ENCODE peak calls at places on chromosomes 5 and 9, in ten cellular contexts. One of them, this sample, is unnamed.

GRCh38 chr9:78273761-78274160 is 23.2 kb upstream of the PSAT1 start:
- DNase-seq in NAMALWA: no peak
- DNase-seq in AG08396: no peak
- DNase-seq in activated CD4-positive, alpha-beta T cell treated with anti-CD3 and anti-CD28 coated beads for 24 hours: no peak
- DNase-seq in neural crest cell: no peak
- DNase-seq in COR-L47: no peak
- DNase-seq in K562: no peak
- DNase-seq in stimulated activated naive CD8-positive, alpha-beta T cell treated with anti-CD3 and anti-CD28 coated beads, Interleukin-15, amount 100 ng/mL, for 72 hours: no peak
- DNase-seq in nucleus accumbens: no peak
- DNase-seq in non-pigmented ciliary epithelial cell: no peak
- DNase-seq in this sample: no peak

GRCh38 chr5:120874463-120874862 is 410.4 kb downstream of the PRR16 start:
- DNase-seq in activated CD4-positive, alpha-beta T cell treated with anti-CD3 and anti-CD28 coated beads for 24 hours: no peak
- DNase-seq in non-pigmented ciliary epithelial cell: no peak
- DNase-seq in AG08396: no peak
- DNase-seq in NAMALWA: no peak
- DNase-seq in stimulated activated naive CD8-positive, alpha-beta T cell treated with anti-CD3 and anti-CD28 coated beads, Interleukin-15, amount 100 ng/mL, for 72 hours: no peak
- DNase-seq in neural crest cell: no peak
- DNase-seq in nucleus accumbens: no peak
- DNase-seq in K562: no peak
- DNase-seq in COR-L47: no peak
- DNase-seq in this sample: no peak

GRCh38 chr9:26949604-26950003 is 2.6 kb upstream of the PLAA start:
- DNase-seq in non-pigmented ciliary epithelial cell: no peak
- DNase-seq in K562: no peak
- DNase-seq in neural crest cell: no peak
- DNase-seq in nucleus accumbens: no peak
- DNase-seq in stimulated activated naive CD8-positive, alpha-beta T cell treated with anti-CD3 and anti-CD28 coated beads, Interleukin-15, amount 100 ng/mL, for 72 hours: no peak
- DNase-seq in NAMALWA: no peak
- DNase-seq in AG08396: no peak
- DNase-seq in activated CD4-positive, alpha-beta T cell treated with anti-CD3 and anti-CD28 coated beads for 24 hours: no peak
- DNase-seq in COR-L47: no peak
- DNase-seq in this sample: no peak

GRCh38 chr5:87300744-87301143 is 33.1 kb downstream of the RASA1 start:
- DNase-seq in non-pigmented ciliary epithelial cell: peak; percentile 85
- DNase-seq in activated CD4-positive, alpha-beta T cell treated with anti-CD3 and anti-CD28 coated beads for 24 hours: peak; percentile 13
- DNase-seq in stimulated activated naive CD8-positive, alpha-beta T cell treated with anti-CD3 and anti-CD28 coated beads, Interleukin-15, amount 100 ng/mL, for 72 hours: peak; percentile 24
- DNase-seq in AG08396: peak; percentile 70
- DNase-seq in K562: no peak
- DNase-seq in NAMALWA: no peak
- DNase-seq in COR-L47: no peak
- DNase-seq in nucleus accumbens: no peak
- DNase-seq in neural crest cell: no peak
- DNase-seq in this sample: no peak

GRCh38 chr9:16100596-16101091 is 547.8 kb downstream of the CCDC171 start:
- DNase-seq in stimulated activated naive CD8-positive, alpha-beta T cell treated with anti-CD3 and anti-CD28 coated beads, Interleukin-15, amount 100 ng/mL, for 72 hours: no peak
- DNase-seq in non-pigmented ciliary epithelial cell: no peak
- DNase-seq in nucleus accumbens: peak; percentile 10
- DNase-seq in NAMALWA: no peak
- DNase-seq in K562: no peak
- DNase-seq in AG08396: peak; percentile 69
- DNase-seq in COR-L47: no peak
- DNase-seq in neural crest cell: peak; percentile 45
- DNase-seq in activated CD4-positive, alpha-beta T cell treated with anti-CD3 and anti-CD28 coated beads for 24 hours: no peak
- DNase-seq in this sample: no peak

GRCh38 chr9:134995792-134996120 is 78.0 kb upstream of the FCN1 start:
- DNase-seq in stimulated activated naive CD8-positive, alpha-beta T cell treated with anti-CD3 and anti-CD28 coated beads, Interleukin-15, amount 100 ng/mL, for 72 hours: no peak
- DNase-seq in nucleus accumbens: no peak
- DNase-seq in activated CD4-positive, alpha-beta T cell treated with anti-CD3 and anti-CD28 coated beads for 24 hours: no peak
- DNase-seq in AG08396: no peak
- DNase-seq in non-pigmented ciliary epithelial cell: no peak
- DNase-seq in neural crest cell: no peak
- DNase-seq in K562: no peak
- DNase-seq in COR-L47: no peak
- DNase-seq in NAMALWA: no peak
- DNase-seq in this sample: no peak

GRCh38 chr5:134540747-134541733 is 15.6 kb downstream of the JADE2 start:
- DNase-seq in AG08396: no peak
- DNase-seq in K562: no peak
- DNase-seq in non-pigmented ciliary epithelial cell: no peak
- DNase-seq in NAMALWA: no peak
- DNase-seq in neural crest cell: no peak
- DNase-seq in COR-L47: no peak
- DNase-seq in stimulated activated naive CD8-positive, alpha-beta T cell treated with anti-CD3 and anti-CD28 coated beads, Interleukin-15, amount 100 ng/mL, for 72 hours: no peak
- DNase-seq in activated CD4-positive, alpha-beta T cell treated with anti-CD3 and anti-CD28 coated beads for 24 hours: no peak
- DNase-seq in nucleus accumbens: no peak
- DNase-seq in this sample: no peak

GRCh38 chr5:149017669-149018068 is 45.2 kb downstream of the SH3TC2 start:
- DNase-seq in stimulated activated naive CD8-positive, alpha-beta T cell treated with anti-CD3 and anti-CD28 coated beads, Interleukin-15, amount 100 ng/mL, for 72 hours: no peak
- DNase-seq in K562: no peak
- DNase-seq in AG08396: no peak
- DNase-seq in activated CD4-positive, alpha-beta T cell treated with anti-CD3 and anti-CD28 coated beads for 24 hours: no peak
- DNase-seq in NAMALWA: no peak
- DNase-seq in non-pigmented ciliary epithelial cell: no peak
- DNase-seq in neural crest cell: no peak
- DNase-seq in nucleus accumbens: no peak
- DNase-seq in COR-L47: no peak
- DNase-seq in this sample: no peak

GRCh38 chr5:97874491-97874890 is 691.4 kb upstream of the RIOK2 start:
- DNase-seq in nucleus accumbens: no peak
- DNase-seq in stimulated activated naive CD8-positive, alpha-beta T cell treated with anti-CD3 and anti-CD28 coated beads, Interleukin-15, amount 100 ng/mL, for 72 hours: no peak
- DNase-seq in COR-L47: no peak
- DNase-seq in NAMALWA: no peak
- DNase-seq in activated CD4-positive, alpha-beta T cell treated with anti-CD3 and anti-CD28 coated beads for 24 hours: no peak
- DNase-seq in non-pigmented ciliary epithelial cell: no peak
- DNase-seq in K562: no peak
- DNase-seq in AG08396: no peak
- DNase-seq in neural crest cell: no peak
- DNase-seq in this sample: no peak

GRCh38 chr9:37820142-37820541 is 19.5 kb downstream of the DCAF10 start:
- DNase-seq in NAMALWA: no peak
- DNase-seq in neural crest cell: no peak
- DNase-seq in COR-L47: no peak
- DNase-seq in K562: no peak
- DNase-seq in activated CD4-positive, alpha-beta T cell treated with anti-CD3 and anti-CD28 coated beads for 24 hours: no peak
- DNase-seq in nucleus accumbens: no peak
- DNase-seq in AG08396: no peak
- DNase-seq in non-pigmented ciliary epithelial cell: no peak
- DNase-seq in stimulated activated naive CD8-positive, alpha-beta T cell treated with anti-CD3 and anti-CD28 coated beads, Interleukin-15, amount 100 ng/mL, for 72 hours: no peak
- DNase-seq in this sample: no peak

GRCh38 chr9:73515216-73515615 is 363.6 kb downstream of the ANXA1 start:
- DNase-seq in COR-L47: no peak
- DNase-seq in NAMALWA: no peak
- DNase-seq in AG08396: no peak
- DNase-seq in stimulated activated naive CD8-positive, alpha-beta T cell treated with anti-CD3 and anti-CD28 coated beads, Interleukin-15, amount 100 ng/mL, for 72 hours: no peak
- DNase-seq in K562: no peak
- DNase-seq in activated CD4-positive, alpha-beta T cell treated with anti-CD3 and anti-CD28 coated beads for 24 hours: no peak
- DNase-seq in non-pigmented ciliary epithelial cell: no peak
- DNase-seq in neural crest cell: no peak
- DNase-seq in nucleus accumbens: no peak
- DNase-seq in this sample: no peak

GRCh38 chr9:74952281-74953151 is at the start of gene C9orf40:
- DNase-seq in K562: peak; percentile 81
- DNase-seq in COR-L47: peak; percentile 88
- DNase-seq in AG08396: peak; percentile 92
- DNase-seq in nucleus accumbens: peak; percentile 75
- DNase-seq in activated CD4-positive, alpha-beta T cell treated with anti-CD3 and anti-CD28 coated beads for 24 hours: peak; percentile 86
- DNase-seq in non-pigmented ciliary epithelial cell: no peak
- DNase-seq in NAMALWA: peak; percentile 92
- DNase-seq in stimulated activated naive CD8-positive, alpha-beta T cell treated with anti-CD3 and anti-CD28 coated beads, Interleukin-15, amount 100 ng/mL, for 72 hours: peak; percentile 89
- DNase-seq in neural crest cell: peak; percentile 89
- DNase-seq in this sample: peak; percentile 60

GRCh38 chr9:107684224-107684623 is 194.7 kb upstream of the KLF4 start:
- DNase-seq in activated CD4-positive, alpha-beta T cell treated with anti-CD3 and anti-CD28 coated beads for 24 hours: no peak
- DNase-seq in non-pigmented ciliary epithelial cell: no peak
- DNase-seq in AG08396: no peak
- DNase-seq in neural crest cell: no peak
- DNase-seq in NAMALWA: no peak
- DNase-seq in stimulated activated naive CD8-positive, alpha-beta T cell treated with anti-CD3 and anti-CD28 coated beads, Interleukin-15, amount 100 ng/mL, for 72 hours: no peak
- DNase-seq in nucleus accumbens: no peak
- DNase-seq in COR-L47: no peak
- DNase-seq in K562: no peak
- DNase-seq in this sample: no peak

GRCh38 chr9:79579624-79580023 is 7.9 kb downstream of the TLE4 start:
- DNase-seq in neural crest cell: no peak
- DNase-seq in activated CD4-positive, alpha-beta T cell treated with anti-CD3 and anti-CD28 coated beads for 24 hours: no peak
- DNase-seq in K562: no peak
- DNase-seq in stimulated activated naive CD8-positive, alpha-beta T cell treated with anti-CD3 and anti-CD28 coated beads, Interleukin-15, amount 100 ng/mL, for 72 hours: no peak
- DNase-seq in non-pigmented ciliary epithelial cell: no peak
- DNase-seq in COR-L47: no peak
- DNase-seq in AG08396: no peak
- DNase-seq in nucleus accumbens: no peak
- DNase-seq in NAMALWA: no peak
- DNase-seq in this sample: no peak

GRCh38 chr5:149141224-149141956 is at the start of gene ABLIM3:
- DNase-seq in non-pigmented ciliary epithelial cell: no peak
- DNase-seq in K562: peak; percentile 92
- DNase-seq in COR-L47: peak; percentile 20
- DNase-seq in neural crest cell: peak; percentile 79
- DNase-seq in activated CD4-positive, alpha-beta T cell treated with anti-CD3 and anti-CD28 coated beads for 24 hours: peak; percentile 59
- DNase-seq in NAMALWA: peak; percentile 54
- DNase-seq in nucleus accumbens: peak; percentile 54
- DNase-seq in stimulated activated naive CD8-positive, alpha-beta T cell treated with anti-CD3 and anti-CD28 coated beads, Interleukin-15, amount 100 ng/mL, for 72 hours: peak; percentile 81
- DNase-seq in AG08396: peak; percentile 89
- DNase-seq in this sample: no peak

GRCh38 chr9:7780261-7780988 is 19.2 kb downstream of the DMAC1 start:
- DNase-seq in non-pigmented ciliary epithelial cell: peak; percentile 68
- DNase-seq in K562: no peak
- DNase-seq in AG08396: peak; percentile 9
- DNase-seq in COR-L47: no peak
- DNase-seq in neural crest cell: no peak
- DNase-seq in activated CD4-positive, alpha-beta T cell treated with anti-CD3 and anti-CD28 coated beads for 24 hours: no peak
- DNase-seq in stimulated activated naive CD8-positive, alpha-beta T cell treated with anti-CD3 and anti-CD28 coated beads, Interleukin-15, amount 100 ng/mL, for 72 hours: no peak
- DNase-seq in nucleus accumbens: no peak
- DNase-seq in NAMALWA: no peak
- DNase-seq in this sample: no peak

GRCh38 chr5:150588495-150588890 is 52.0 kb upstream of the SYNPO start:
- DNase-seq in AG08396: no peak
- DNase-seq in NAMALWA: no peak
- DNase-seq in COR-L47: no peak
- DNase-seq in activated CD4-positive, alpha-beta T cell treated with anti-CD3 and anti-CD28 coated beads for 24 hours: no peak
- DNase-seq in nucleus accumbens: no peak
- DNase-seq in non-pigmented ciliary epithelial cell: no peak
- DNase-seq in K562: no peak
- DNase-seq in neural crest cell: no peak
- DNase-seq in stimulated activated naive CD8-positive, alpha-beta T cell treated with anti-CD3 and anti-CD28 coated beads, Interleukin-15, amount 100 ng/mL, for 72 hours: no peak
- DNase-seq in this sample: no peak

GRCh38 chr5:177100714-177101121 is 14.0 kb downstream of the FGFR4 start:
- DNase-seq in activated CD4-positive, alpha-beta T cell treated with anti-CD3 and anti-CD28 coated beads for 24 hours: no peak
- DNase-seq in neural crest cell: no peak
- DNase-seq in stimulated activated naive CD8-positive, alpha-beta T cell treated with anti-CD3 and anti-CD28 coated beads, Interleukin-15, amount 100 ng/mL, for 72 hours: no peak
- DNase-seq in AG08396: peak; percentile 80
- DNase-seq in nucleus accumbens: no peak
- DNase-seq in NAMALWA: no peak
- DNase-seq in K562: no peak
- DNase-seq in COR-L47: no peak
- DNase-seq in non-pigmented ciliary epithelial cell: no peak
- DNase-seq in this sample: no peak

GRCh38 chr5:139263431-139263975 is 30.0 kb upstream of the MATR3 start:
- DNase-seq in K562: peak; percentile 32
- DNase-seq in NAMALWA: no peak
- DNase-seq in neural crest cell: no peak
- DNase-seq in AG08396: no peak
- DNase-seq in non-pigmented ciliary epithelial cell: no peak
- DNase-seq in stimulated activated naive CD8-positive, alpha-beta T cell treated with anti-CD3 and anti-CD28 coated beads, Interleukin-15, amount 100 ng/mL, for 72 hours: no peak
- DNase-seq in activated CD4-positive, alpha-beta T cell treated with anti-CD3 and anti-CD28 coated beads for 24 hours: no peak
- DNase-seq in COR-L47: no peak
- DNase-seq in nucleus accumbens: no peak
- DNase-seq in this sample: no peak

GRCh38 chr9:10438955-10439354 is 173.8 kb downstream of the PTPRD start:
- DNase-seq in activated CD4-positive, alpha-beta T cell treated with anti-CD3 and anti-CD28 coated beads for 24 hours: no peak
- DNase-seq in neural crest cell: no peak
- DNase-seq in K562: no peak
- DNase-seq in nucleus accumbens: no peak
- DNase-seq in AG08396: no peak
- DNase-seq in stimulated activated naive CD8-positive, alpha-beta T cell treated with anti-CD3 and anti-CD28 coated beads, Interleukin-15, amount 100 ng/mL, for 72 hours: no peak
- DNase-seq in non-pigmented ciliary epithelial cell: no peak
- DNase-seq in COR-L47: no peak
- DNase-seq in NAMALWA: no peak
- DNase-seq in this sample: no peak

GRCh38 chr9:90309809-90310522 is 332.7 kb downstream of the DIRAS2 start:
- DNase-seq in AG08396: no peak
- DNase-seq in activated CD4-positive, alpha-beta T cell treated with anti-CD3 and anti-CD28 coated beads for 24 hours: no peak
- DNase-seq in COR-L47: no peak
- DNase-seq in neural crest cell: no peak
- DNase-seq in non-pigmented ciliary epithelial cell: no peak
- DNase-seq in NAMALWA: no peak
- DNase-seq in nucleus accumbens: no peak
- DNase-seq in stimulated activated naive CD8-positive, alpha-beta T cell treated with anti-CD3 and anti-CD28 coated beads, Interleukin-15, amount 100 ng/mL, for 72 hours: no peak
- DNase-seq in K562: no peak
- DNase-seq in this sample: no peak

GRCh38 chr5:161299053-161299452 is 247.5 kb downstream of the GABRB2 start:
- DNase-seq in activated CD4-positive, alpha-beta T cell treated with anti-CD3 and anti-CD28 coated beads for 24 hours: no peak
- DNase-seq in nucleus accumbens: no peak
- DNase-seq in COR-L47: no peak
- DNase-seq in AG08396: no peak
- DNase-seq in stimulated activated naive CD8-positive, alpha-beta T cell treated with anti-CD3 and anti-CD28 coated beads, Interleukin-15, amount 100 ng/mL, for 72 hours: no peak
- DNase-seq in non-pigmented ciliary epithelial cell: no peak
- DNase-seq in NAMALWA: peak; percentile 14
- DNase-seq in neural crest cell: no peak
- DNase-seq in K562: no peak
- DNase-seq in this sample: no peak

GRCh38 chr9:9729082-9729481 is 883.7 kb downstream of the PTPRD start:
- DNase-seq in neural crest cell: no peak
- DNase-seq in stimulated activated naive CD8-positive, alpha-beta T cell treated with anti-CD3 and anti-CD28 coated beads, Interleukin-15, amount 100 ng/mL, for 72 hours: no peak
- DNase-seq in K562: no peak
- DNase-seq in activated CD4-positive, alpha-beta T cell treated with anti-CD3 and anti-CD28 coated beads for 24 hours: no peak
- DNase-seq in non-pigmented ciliary epithelial cell: no peak
- DNase-seq in AG08396: no peak
- DNase-seq in NAMALWA: no peak
- DNase-seq in nucleus accumbens: no peak
- DNase-seq in COR-L47: no peak
- DNase-seq in this sample: no peak

GRCh38 chr9:110543631-110544051 is 35.9 kb downstream of the SVEP1 start:
- DNase-seq in AG08396: no peak
- DNase-seq in COR-L47: no peak
- DNase-seq in neural crest cell: no peak
- DNase-seq in stimulated activated naive CD8-positive, alpha-beta T cell treated with anti-CD3 and anti-CD28 coated beads, Interleukin-15, amount 100 ng/mL, for 72 hours: no peak
- DNase-seq in non-pigmented ciliary epithelial cell: no peak
- DNase-seq in K562: no peak
- DNase-seq in nucleus accumbens: no peak
- DNase-seq in activated CD4-positive, alpha-beta T cell treated with anti-CD3 and anti-CD28 coated beads for 24 hours: no peak
- DNase-seq in NAMALWA: no peak
- DNase-seq in this sample: peak; percentile 9

This sample was measured in NCI-H1694 treated with DMSO at 0.1 percent for 48 hours.